ENCODE peak calls at places on chromosomes 6 and 20, in five cellular contexts. One of them, this sample, is unnamed.

GRCh38 chr6:11007715-11008608 is 36.1 kb downstream of the ELOVL2 start:
- DNase-seq in tibial nerve: no peak
- DNase-seq in tibial artery: no peak
- DNase-seq in fibroblast of villous mesenchyme: peak
- DNase-seq in stomach: no peak
- DNase-seq in this sample: no peak

GRCh38 chr6:55819811-55820210 is 55.6 kb downstream of the BMP5 start:
- DNase-seq in tibial nerve: no peak
- DNase-seq in tibial artery: no peak
- DNase-seq in fibroblast of villous mesenchyme: peak
- DNase-seq in stomach: no peak
- DNase-seq in this sample: no peak

GRCh38 chr6:157328108-157328692 is 4.9 kb upstream of the TMEM242 start:
- DNase-seq in fibroblast of villous mesenchyme: no peak
- DNase-seq in tibial artery: no peak
- DNase-seq in stomach: no peak
- DNase-seq in tibial nerve: no peak
- DNase-seq in this sample: no peak

GRCh38 chr20:32282461-32282860 is 5.0 kb downstream of the KIF3B start:
- DNase-seq in fibroblast of villous mesenchyme: no peak
- DNase-seq in tibial nerve: no peak
- DNase-seq in stomach: peak
- DNase-seq in tibial artery: peak
- DNase-seq in this sample: no peak

GRCh38 chr6:90319044-90319443 is 22.4 kb upstream of the BACH2 start:
- DNase-seq in tibial nerve: no peak
- DNase-seq in fibroblast of villous mesenchyme: peak
- DNase-seq in tibial artery: no peak
- DNase-seq in stomach: no peak
- DNase-seq in this sample: peak

GRCh38 chr6:106979435-106979884 is 4.9 kb upstream of the CD24 start:
- DNase-seq in tibial artery: peak
- DNase-seq in tibial nerve: peak
- DNase-seq in fibroblast of villous mesenchyme: peak
- DNase-seq in stomach: peak
- DNase-seq in this sample: peak

GRCh38 chr20:10115021-10115420 is 80.2 kb downstream of the ANKEF1 start:
- DNase-seq in fibroblast of villous mesenchyme: peak
- DNase-seq in tibial artery: no peak
- DNase-seq in stomach: no peak
- DNase-seq in tibial nerve: no peak
- DNase-seq in this sample: peak

GRCh38 chr6:87706187-87706966 is 4.3 kb upstream of the AKIRIN2 start:
- DNase-seq in stomach: no peak
- DNase-seq in fibroblast of villous mesenchyme: peak
- DNase-seq in tibial nerve: no peak
- DNase-seq in tibial artery: no peak
- DNase-seq in this sample: peak

GRCh38 chr6:74284266-74284665 is 588.3 kb downstream of the CD109 start:
- DNase-seq in tibial nerve: no peak
- DNase-seq in stomach: no peak
- DNase-seq in tibial artery: no peak
- DNase-seq in fibroblast of villous mesenchyme: peak
- DNase-seq in this sample: peak

GRCh38 chr6:74282143-74282689 is 586.2 kb downstream of the CD109 start:
- DNase-seq in tibial nerve: no peak
- DNase-seq in tibial artery: no peak
- DNase-seq in fibroblast of villous mesenchyme: no peak
- DNase-seq in stomach: no peak
- DNase-seq in this sample: no peak

GRCh38 chr6:74277749-74278148 is 581.7 kb downstream of the CD109 start:
- DNase-seq in tibial nerve: no peak
- DNase-seq in fibroblast of villous mesenchyme: peak
- DNase-seq in stomach: no peak
- DNase-seq in tibial artery: no peak
- DNase-seq in this sample: peak

DNA sequence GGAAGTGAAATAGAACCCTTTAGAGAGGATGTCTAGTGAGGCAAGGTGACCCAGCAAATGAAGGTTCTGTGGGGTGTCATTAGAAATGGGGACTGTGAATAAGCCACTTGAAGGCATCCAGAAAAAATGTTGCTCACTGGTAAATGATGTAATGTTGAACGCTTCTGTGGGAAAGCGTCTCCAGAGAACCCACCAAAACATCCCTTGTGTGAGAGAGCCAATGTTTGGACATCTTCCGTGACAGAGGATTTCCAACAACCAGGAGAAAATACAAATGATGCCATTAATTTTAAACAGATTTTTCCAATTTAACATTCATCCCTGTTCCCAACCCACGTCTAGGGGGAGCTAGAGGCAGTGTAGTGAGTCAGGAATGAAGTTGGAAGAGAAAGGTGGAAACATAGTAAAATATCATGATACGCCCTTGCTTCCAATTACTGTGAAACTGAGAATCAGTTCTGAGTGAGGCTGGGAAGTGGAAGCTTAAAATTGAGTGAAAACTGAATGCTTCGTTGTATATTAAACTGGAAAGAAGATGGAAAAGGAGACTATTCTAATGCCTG is 584.2 kb downstream of the CD109 start:
- DNase-seq in tibial artery: no peak
- DNase-seq in tibial nerve: no peak
- DNase-seq in stomach: no peak
- DNase-seq in fibroblast of villous mesenchyme: no peak
- DNase-seq in this sample: peak
- TF ChIP-seq CTCF in tibial artery: no peak
- TF ChIP-seq CTCF in tibial nerve: peak
- TF ChIP-seq CTCF in stomach: no peak
- TF ChIP-seq CTCF in fibroblast of villous mesenchyme: no peak
- TF ChIP-seq CTCF in this sample: peak

GRCh38 chr6:40585661-40586269 is 1.4 kb downstream of the LRFN2 start:
- DNase-seq in tibial artery: no peak
- DNase-seq in fibroblast of villous mesenchyme: no peak
- DNase-seq in tibial nerve: no peak
- DNase-seq in stomach: no peak
- DNase-seq in this sample: no peak

GRCh38 chr6:40587240-40588069 is at the start of gene LRFN2:
- DNase-seq in stomach: peak
- DNase-seq in tibial nerve: peak
- DNase-seq in fibroblast of villous mesenchyme: peak
- DNase-seq in tibial artery: peak
- DNase-seq in this sample: peak

GRCh38 chr6:40586800-40587201 is 363 bp downstream of the LRFN2 start:
- DNase-seq in tibial artery: no peak
- DNase-seq in fibroblast of villous mesenchyme: no peak
- DNase-seq in tibial nerve: no peak
- DNase-seq in stomach: peak
- DNase-seq in this sample: no peak

GRCh38 chr6:40585218-40585617 is 1.9 kb downstream of the LRFN2 start:
- DNase-seq in fibroblast of villous mesenchyme: no peak
- DNase-seq in tibial nerve: no peak
- DNase-seq in stomach: no peak
- DNase-seq in tibial artery: no peak
- DNase-seq in this sample: no peak

GRCh38 chr6:40586369-40586768 is 795 bp downstream of the LRFN2 start:
- DNase-seq in tibial nerve: no peak
- DNase-seq in tibial artery: no peak
- DNase-seq in stomach: no peak
- DNase-seq in fibroblast of villous mesenchyme: no peak
- DNase-seq in this sample: no peak
- H3K4me3 ChIP-seq in tibial nerve: peak
- H3K4me3 ChIP-seq in tibial artery: peak
- H3K4me3 ChIP-seq in stomach: peak
- H3K4me3 ChIP-seq in fibroblast of villous mesenchyme: no peak
- H3K4me3 ChIP-seq in this sample: no peak

GRCh38 chr6:61810047-61810446 is 476.0 kb downstream of the KHDRBS2 start:
- DNase-seq in fibroblast of villous mesenchyme: no peak
- DNase-seq in stomach: no peak
- DNase-seq in tibial nerve: no peak
- DNase-seq in tibial artery: no peak
- DNase-seq in this sample: no peak

DNA sequence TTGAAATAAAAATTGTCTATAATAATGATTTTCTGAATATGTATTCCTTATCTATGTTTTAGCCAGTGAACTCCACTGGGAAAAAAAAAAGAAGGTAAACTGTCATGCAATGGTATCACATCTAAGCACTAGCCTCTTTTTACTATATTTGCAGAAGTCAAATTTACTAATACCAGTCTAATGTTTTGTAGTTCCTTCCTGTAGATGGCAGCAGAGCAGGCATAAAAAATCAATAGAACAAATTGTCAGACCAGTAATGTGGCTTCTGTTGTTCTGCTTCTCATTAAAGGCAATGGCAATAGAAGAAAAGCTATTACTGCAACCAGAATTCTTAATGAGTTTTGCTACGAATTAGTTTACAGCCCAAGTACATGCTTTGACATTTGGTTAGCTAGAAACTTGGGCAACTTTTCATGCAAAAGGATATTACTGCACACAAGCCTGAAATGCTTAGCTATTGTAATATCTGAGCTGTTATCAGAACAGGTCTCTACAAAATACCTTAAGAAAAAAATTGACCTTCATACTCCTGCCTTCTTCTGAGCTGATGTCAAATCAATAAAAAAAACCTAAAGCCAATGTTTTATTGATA is 476.9 kb downstream of the KHDRBS2 start:
- DNase-seq in fibroblast of villous mesenchyme: peak
- DNase-seq in tibial nerve: no peak
- DNase-seq in tibial artery: no peak
- DNase-seq in stomach: no peak
- DNase-seq in this sample: peak
- TF ChIP-seq CTCF in fibroblast of villous mesenchyme: peak
- TF ChIP-seq CTCF in tibial nerve: peak
- TF ChIP-seq CTCF in tibial artery: no peak
- TF ChIP-seq CTCF in stomach: no peak
- TF ChIP-seq CTCF in this sample: peak

GRCh38 chr6:15265787-15266186 is 19.9 kb downstream of the JARID2 start:
- DNase-seq in fibroblast of villous mesenchyme: no peak
- DNase-seq in tibial nerve: no peak
- DNase-seq in stomach: no peak
- DNase-seq in tibial artery: no peak
- DNase-seq in this sample: no peak

GRCh38 chr6:15264902-15265761 is 19.3 kb downstream of the JARID2 start:
- DNase-seq in stomach: no peak
- DNase-seq in fibroblast of villous mesenchyme: peak
- DNase-seq in tibial nerve: no peak
- DNase-seq in tibial artery: no peak
- DNase-seq in this sample: peak

GRCh38 chr6:15266423-15266996 is 20.6 kb downstream of the JARID2 start:
- DNase-seq in fibroblast of villous mesenchyme: no peak
- DNase-seq in stomach: no peak
- DNase-seq in tibial nerve: no peak
- DNase-seq in tibial artery: no peak
- DNase-seq in this sample: no peak

GRCh38 chr6:15268130-15268908 is 22.4 kb downstream of the JARID2 start:
- DNase-seq in fibroblast of villous mesenchyme: no peak
- DNase-seq in stomach: no peak
- DNase-seq in tibial nerve: no peak
- DNase-seq in tibial artery: no peak
- DNase-seq in this sample: no peak

GRCh38 chr6:15267221-15267620 is 21.4 kb downstream of the JARID2 start:
- DNase-seq in tibial nerve: no peak
- DNase-seq in tibial artery: no peak
- DNase-seq in stomach: no peak
- DNase-seq in fibroblast of villous mesenchyme: no peak
- DNase-seq in this sample: no peak
- H3K4me3 ChIP-seq in tibial nerve: no peak
- H3K4me3 ChIP-seq in tibial artery: no peak
- H3K4me3 ChIP-seq in stomach: no peak
- H3K4me3 ChIP-seq in fibroblast of villous mesenchyme: no peak
- H3K4me3 ChIP-seq in this sample: no peak

GRCh38 chr20:61263938-61264337 is 11.9 kb downstream of the CDH4 start:
- DNase-seq in tibial nerve: no peak
- DNase-seq in stomach: no peak
- DNase-seq in fibroblast of villous mesenchyme: no peak
- DNase-seq in tibial artery: no peak
- DNase-seq in this sample: no peak

GRCh38 chr20:61260905-61261304 is 8.8 kb downstream of the CDH4 start:
- DNase-seq in tibial artery: no peak
- DNase-seq in tibial nerve: no peak
- DNase-seq in fibroblast of villous mesenchyme: no peak
- DNase-seq in stomach: no peak
- DNase-seq in this sample: no peak

GRCh38 chr20:61262514-61262913 is 10.5 kb downstream of the CDH4 start:
- DNase-seq in stomach: no peak
- DNase-seq in tibial artery: no peak
- DNase-seq in tibial nerve: no peak
- DNase-seq in fibroblast of villous mesenchyme: no peak
- DNase-seq in this sample: no peak

GRCh38 chr20:61262036-61262435 is 10.0 kb downstream of the CDH4 start:
- DNase-seq in stomach: no peak
- DNase-seq in tibial nerve: no peak
- DNase-seq in fibroblast of villous mesenchyme: no peak
- DNase-seq in tibial artery: no peak
- DNase-seq in this sample: no peak

GRCh38 chr20:61263084-61263695 is 11.1 kb downstream of the CDH4 start:
- DNase-seq in tibial nerve: no peak
- DNase-seq in fibroblast of villous mesenchyme: peak
- DNase-seq in stomach: no peak
- DNase-seq in tibial artery: no peak
- DNase-seq in this sample: peak
- TF ChIP-seq CTCF in tibial nerve: peak
- TF ChIP-seq CTCF in fibroblast of villous mesenchyme: peak
- TF ChIP-seq CTCF in stomach: no peak
- TF ChIP-seq CTCF in tibial artery: no peak
- TF ChIP-seq CTCF in this sample: peak

GRCh38 chr6:154907293-154907692 is 87.8 kb upstream of the TIAM2 start:
- DNase-seq in stomach: no peak
- DNase-seq in tibial artery: no peak
- DNase-seq in fibroblast of villous mesenchyme: no peak
- DNase-seq in tibial nerve: no peak
- DNase-seq in this sample: peak
- H3K4me3 ChIP-seq in stomach: no peak
- H3K4me3 ChIP-seq in tibial artery: no peak
- H3K4me3 ChIP-seq in fibroblast of villous mesenchyme: no peak
- H3K4me3 ChIP-seq in tibial nerve: no peak
- H3K4me3 ChIP-seq in this sample: no peak

This sample was measured in AG10803.